ENCODE peak calls at places on chromosomes 2 and 18, in four cellular contexts. J, M, O and C are unnamed samples.

GRCh38 chr18:76791642-76792041 is 30.7 kb upstream of the ZNF236 start:
- DNase-seq in J (no peak), M (no peak), O (no peak), C (no peak)

GRCh38 chr2:168114619-168115018 is 132.8 kb downstream of the STK39 start:
- DNase-seq in J (no peak), M (no peak), O (no peak), C (no peak)

GRCh38 chr2:96271995-96272394 is 6.0 kb downstream of the CIAO1 start:
- DNase-seq in J (no peak), M (no peak), O (no peak), C (no peak)

GRCh38 chr2:177078416-177078815 is 134.2 kb upstream of the HNRNPA3 start:
- DNase-seq in J (no peak), M (no peak), O (peak), C (no peak)

GRCh38 chr18:78517328-78517727 is 462.3 kb upstream of the SALL3 start:
- DNase-seq in J (no peak), M (no peak), O (no peak), C (no peak)

GRCh38 chr18:80252136-80252535 is 4.8 kb upstream of the PARD6G start:
- DNase-seq in J (no peak), M (no peak), O (no peak), C (no peak)

GRCh38 chr2:189674374-189675112 is at the start of gene ANKAR:
- DNase-seq in J (no peak), M (peak), O (peak), C (peak)

GRCh38 chr2:159098815-159099455 is 130.5 kb downstream of the TANC1 start:
- DNase-seq in J (no peak), M (no peak), O (peak), C (no peak)

GRCh38 chr2:28348149-28348567 is 44.5 kb upstream of the FOSL2 start:
- DNase-seq in J (no peak), M (no peak), O (no peak), C (peak)

GRCh38 chr2:15674637-15675455 is 83.2 kb downstream of the DDX1 start:
- DNase-seq in J (no peak), M (peak), O (no peak), C (no peak)

GRCh38 chr18:24121625-24122024 is 17.2 kb upstream of the CABYR start:
- DNase-seq in J (no peak), M (no peak), O (no peak), C (no peak)

GRCh38 chr2:195820373-195820772 is 163.3 kb downstream of the SLC39A10 start:
- DNase-seq in J (no peak), M (no peak), O (peak), C (no peak)

GRCh38 chr2:196336715-196337617 is 165.6 kb upstream of the STK17B start:
- DNase-seq in J (no peak), M (no peak), O (peak), C (no peak)

GRCh38 chr2:15191801-15192200 is 369.3 kb downstream of the NBAS start:
- DNase-seq in J (no peak), M (peak), O (no peak), C (no peak)

GRCh38 chr18:45324489-45325111 is 290.7 kb upstream of the SLC14A2 start:
- DNase-seq in J (no peak), M (no peak), O (peak), C (no peak)

GRCh38 chr2:188922191-188922590 is 52.0 kb upstream of the COL3A1 start:
- DNase-seq in J (no peak), M (no peak), O (no peak), C (no peak)

GRCh38 chr2:25337276-25337675 is 4.4 kb downstream of the DNMT3A start:
- DNase-seq in J (no peak), M (no peak), O (no peak), C (no peak)

GRCh38 chr2:237666606-237667005 is 39.2 kb downstream of the LRRFIP1 start:
- DNase-seq in J (no peak), M (no peak), O (no peak), C (no peak)

GRCh38 chr18:56139792-56140254 is 498.6 kb downstream of the TXNL1 start:
- DNase-seq in J (no peak), M (no peak), O (peak), C (no peak)

GRCh38 chr18:30271716-30272115 is 770.8 kb downstream of the DSC3 start:
- DNase-seq in J (no peak), M (no peak), O (no peak), C (no peak)